ENCODE peak calls at places on chromosomes 16 and 17, in six cellular contexts. J, W, N, R, I and V are unnamed samples.

GRCh38 chr17:79931517-79932309 is 92.5 kb upstream of the CBX4 start:
- DNase-seq in J (peak), W (no peak), N (no peak), R (no peak), I (no peak), V (no peak)

GRCh38 chr16:785563-786535 is 2.3 kb downstream of the RPUSD1 start:
- DNase-seq in J (peak), W (peak), N (peak), R (peak), I (no peak), V (no peak)

GRCh38 chr17:4514206-4514605 is 15.5 kb downstream of the SPNS2 start:
- DNase-seq in J (no peak), W (peak), N (no peak), R (no peak), I (no peak), V (no peak)

GRCh38 chr16:50731130-50731988 is 10.5 kb upstream of the CYLD start:
- DNase-seq in J (no peak), W (no peak), N (no peak), R (no peak), I (no peak), V (no peak)

GRCh38 chr16:2026461-2027023 is at the start of gene NHERF2:
- DNase-seq in J (no peak), W (no peak), N (no peak), R (no peak), I (no peak), V (no peak)

GRCh38 chr17:67245073-67245693 is at the start of gene HELZ:
- DNase-seq in J (peak), W (no peak), N (peak), R (peak), I (peak), V (peak)

GRCh38 chr16:10625595-10626357 is 45.4 kb upstream of the EMP2 start:
- DNase-seq in J (peak), W (no peak), N (no peak), R (no peak), I (no peak), V (no peak)

GRCh38 chr16:82653550-82654511 is 27.1 kb downstream of the CDH13 start:
- DNase-seq in J (peak), W (peak), N (peak), R (no peak), I (peak), V (peak)

GRCh38 chr17:48051706-48052486 is 3.7 kb downstream of the NFE2L1 start:
- DNase-seq in J (peak), W (peak), N (no peak), R (no peak), I (peak), V (peak)

GRCh38 chr17:64399071-64399766 is 8.6 kb upstream of the PECAM1 start:
- DNase-seq in J (no peak), W (no peak), N (no peak), R (no peak), I (no peak), V (peak)